ENCODE peak calls at places on chromosome 22, in five cellular contexts. One of them, this sample, is unnamed.

GRCh38 chr22:42203609-42204008 is 66.8 kb downstream of the TCF20 start:
- DNase-seq in mesendoderm: peak; percentile 53
- DNase-seq in H9: no peak
- DNase-seq in neuronal stem cell: no peak
- DNase-seq in IMR-90: no peak
- DNase-seq in this sample: no peak

GRCh38 chr22:27676545-27677188 is 124.9 kb downstream of the MN1 start:
- DNase-seq in IMR-90: no peak
- DNase-seq in neuronal stem cell: no peak
- DNase-seq in mesendoderm: no peak
- DNase-seq in H9: no peak
- DNase-seq in this sample: no peak

GRCh38 chr22:26658671-26659478 is 1.5 kb downstream of the MIAT start:
- DNase-seq in neuronal stem cell: peak; percentile 72
- DNase-seq in mesendoderm: peak; percentile 99
- DNase-seq in IMR-90: peak; percentile 97
- DNase-seq in H9: peak; percentile 96
- DNase-seq in this sample: no peak

GRCh38 chr22:50048066-50048765 is 9.9 kb downstream of the TTLL8 start:
- DNase-seq in IMR-90: no peak
- DNase-seq in neuronal stem cell: no peak
- DNase-seq in mesendoderm: no peak
- DNase-seq in H9: no peak
- DNase-seq in this sample: no peak

GRCh38 chr22:31556627-31557203 is 60.4 kb downstream of the SFI1 start:
- DNase-seq in H9: no peak
- DNase-seq in IMR-90: peak; percentile 46
- DNase-seq in neuronal stem cell: peak; percentile 9
- DNase-seq in mesendoderm: peak; percentile 41
- DNase-seq in this sample: no peak

GRCh38 chr22:50315289-50316113 is 8.1 kb upstream of the PLXNB2 start:
- DNase-seq in IMR-90: no peak
- DNase-seq in neuronal stem cell: no peak
- DNase-seq in H9: no peak
- DNase-seq in mesendoderm: no peak
- DNase-seq in this sample: no peak

GRCh38 chr22:42974223-42974622 is 40.7 kb downstream of the PACSIN2 start:
- DNase-seq in neuronal stem cell: no peak
- DNase-seq in mesendoderm: no peak
- DNase-seq in H9: no peak
- DNase-seq in IMR-90: no peak
- DNase-seq in this sample: no peak

GRCh38 chr22:50684986-50685385 is 12.4 kb downstream of the SHANK3 start:
- DNase-seq in H9: no peak
- DNase-seq in IMR-90: peak; percentile 39
- DNase-seq in neuronal stem cell: no peak
- DNase-seq in mesendoderm: no peak
- DNase-seq in this sample: no peak

DNA sequence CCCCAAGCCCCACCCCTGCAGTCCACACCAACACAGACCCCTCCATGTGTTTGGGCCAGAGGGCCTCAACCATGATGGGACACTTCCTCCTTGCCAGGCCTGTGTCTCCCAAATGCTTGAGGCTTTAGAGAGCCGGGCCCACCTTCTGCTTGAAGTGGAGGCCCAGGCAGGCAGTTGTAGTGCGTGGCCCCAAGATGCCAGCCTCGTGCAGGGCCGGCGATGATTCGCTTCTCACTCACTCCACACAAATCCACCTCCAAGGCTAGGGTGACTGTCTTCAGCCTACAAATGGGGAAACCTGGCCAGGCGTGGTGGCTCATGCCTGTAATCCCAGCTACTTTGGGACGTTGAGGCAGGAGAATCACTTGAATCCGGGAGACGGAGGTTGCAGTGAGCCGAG is 5.7 kb downstream of the PRR5 start:
- DNase-seq in neuronal stem cell: no peak
- DNase-seq in mesendoderm: no peak
- DNase-seq in IMR-90: peak; percentile 70
- DNase-seq in H9: no peak
- DNase-seq in this sample: no peak
- H3K4me2 ChIP-seq in neuronal stem cell: no peak overlapping the region
- H3K4me2 ChIP-seq in mesendoderm: no peak overlapping the region
- H3K4me2 ChIP-seq in IMR-90: no peak overlapping the region
- H3K4me2 ChIP-seq in H9: no peak overlapping the region
- H3K4me2 ChIP-seq in this sample: no peak overlapping the region

GRCh38 chr22:37746366-37747089 is 49.7 kb downstream of the TRIOBP start:
- DNase-seq in H9: no peak
- DNase-seq in mesendoderm: peak; percentile 62
- DNase-seq in neuronal stem cell: peak; percentile 24
- DNase-seq in IMR-90: no peak
- DNase-seq in this sample: no peak
- H3K4ac ChIP-seq in H9: no peak overlapping the region
- H3K4ac ChIP-seq in mesendoderm: peak overlapping the region; percentile 91
- H3K4ac ChIP-seq in neuronal stem cell: peak overlapping the region; percentile 77
- H3K4ac ChIP-seq in IMR-90: peak overlapping the region; percentile 95
- H3K4ac ChIP-seq in this sample: peak overlapping the region; percentile 88

GRCh38 chr22:38072322-38073149 is 11.4 kb downstream of the SLC16A8 start:
- DNase-seq in neuronal stem cell: no peak
- DNase-seq in IMR-90: no peak
- DNase-seq in mesendoderm: no peak
- DNase-seq in H9: no peak
- DNase-seq in this sample: no peak
- H3K4me2 ChIP-seq in neuronal stem cell: no peak overlapping the region
- H3K4me2 ChIP-seq in IMR-90: no peak overlapping the region
- H3K4me2 ChIP-seq in mesendoderm: no peak overlapping the region
- H3K4me2 ChIP-seq in H9: no peak overlapping the region
- H3K4me2 ChIP-seq in this sample: no peak overlapping the region

DNA sequence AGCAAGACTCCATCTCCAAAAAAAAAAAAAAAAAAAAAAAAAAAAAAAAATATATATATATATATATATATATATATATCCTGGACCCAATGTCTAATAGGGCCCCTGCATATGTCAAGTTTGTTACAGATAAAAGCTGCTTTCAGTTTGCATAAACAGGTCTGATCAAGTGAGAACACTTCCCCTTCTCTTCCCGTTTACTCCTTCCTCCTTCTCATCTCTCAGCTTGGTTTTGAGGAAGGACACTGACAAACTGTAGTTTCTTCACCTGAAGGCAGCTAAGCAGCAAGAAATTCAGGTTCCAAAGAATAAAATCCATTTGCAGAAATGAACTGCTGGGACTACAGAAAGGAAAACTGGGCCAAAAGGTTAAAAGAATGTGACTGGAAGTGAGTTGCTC is 11.7 kb downstream of the THOC5 start:
- DNase-seq in mesendoderm: no peak
- DNase-seq in H9: no peak
- DNase-seq in neuronal stem cell: no peak
- DNase-seq in IMR-90: no peak
- DNase-seq in this sample: no peak
- H3K4ac ChIP-seq in mesendoderm: no peak overlapping the region
- H3K4ac ChIP-seq in H9: no peak overlapping the region
- H3K4ac ChIP-seq in neuronal stem cell: no peak overlapping the region
- H3K4ac ChIP-seq in IMR-90: no peak overlapping the region
- H3K4ac ChIP-seq in this sample: no peak overlapping the region

DNA sequence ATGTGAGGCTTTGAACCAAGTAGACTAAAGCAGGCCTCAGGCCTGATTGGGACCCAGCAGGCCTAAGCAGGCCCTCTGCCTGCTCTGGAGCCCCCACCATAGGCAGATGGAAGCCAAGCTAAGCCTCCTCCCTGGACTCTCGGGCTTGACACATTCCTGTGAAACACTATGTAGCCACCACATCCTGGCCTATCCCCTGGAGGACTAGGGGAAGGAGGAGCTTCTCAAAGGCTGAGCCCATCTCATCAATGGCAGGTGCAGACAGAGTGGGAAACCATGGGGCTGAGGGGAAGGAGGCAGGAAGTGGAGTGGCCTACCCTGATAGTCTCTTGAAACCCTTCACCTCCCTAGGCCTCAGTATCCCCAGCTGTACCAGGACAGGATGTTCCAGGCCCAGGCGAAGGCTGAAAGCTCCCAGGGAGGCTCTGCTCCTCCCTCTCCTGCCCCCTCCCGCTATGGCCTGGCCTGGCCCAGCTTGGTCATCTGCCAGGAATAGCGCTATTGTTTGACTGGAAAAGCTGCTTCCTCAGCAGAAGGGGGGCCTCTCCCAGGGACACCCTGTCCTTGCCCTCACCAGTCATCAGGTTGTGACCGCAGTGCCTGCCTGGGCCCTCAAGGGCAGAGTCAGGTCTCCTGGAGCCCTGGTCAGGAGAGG is 1.5 kb upstream of the CASTOR1 start:
- DNase-seq in neuronal stem cell: peak; percentile 20
- DNase-seq in H9: no peak
- DNase-seq in IMR-90: peak; percentile 48
- DNase-seq in mesendoderm: peak; percentile 86
- DNase-seq in this sample: peak; percentile 70
- H3K4me2 ChIP-seq in neuronal stem cell: no peak overlapping the region
- H3K4me2 ChIP-seq in H9: no peak overlapping the region
- H3K4me2 ChIP-seq in IMR-90: no peak overlapping the region
- H3K4me2 ChIP-seq in mesendoderm: no peak overlapping the region
- H3K4me2 ChIP-seq in this sample: no peak overlapping the region

GRCh38 chr22:17493384-17493981 is 69.8 kb upstream of the SLC25A18 start:
- DNase-seq in neuronal stem cell: no peak
- DNase-seq in H9: no peak
- DNase-seq in IMR-90: no peak
- DNase-seq in mesendoderm: peak; percentile 81
- DNase-seq in this sample: peak; percentile 4
- H3K4ac ChIP-seq in neuronal stem cell: no peak overlapping the region
- H3K4ac ChIP-seq in H9: no peak overlapping the region
- H3K4ac ChIP-seq in IMR-90: no peak overlapping the region
- H3K4ac ChIP-seq in mesendoderm: no peak overlapping the region
- H3K4ac ChIP-seq in this sample: no peak overlapping the region

GRCh38 chr22:40432167-40432566 is 61.8 kb downstream of the SGSM3 start:
- DNase-seq in mesendoderm: no peak
- DNase-seq in neuronal stem cell: no peak
- DNase-seq in H9: no peak
- DNase-seq in IMR-90: no peak
- DNase-seq in this sample: peak; percentile 37

GRCh38 chr22:40434101-40434500 is 63.7 kb downstream of the SGSM3 start:
- DNase-seq in IMR-90: peak; percentile 28
- DNase-seq in neuronal stem cell: no peak
- DNase-seq in mesendoderm: no peak
- DNase-seq in H9: no peak
- DNase-seq in this sample: no peak

GRCh38 chr22:40432625-40433024 is 62.2 kb downstream of the SGSM3 start:
- DNase-seq in IMR-90: no peak
- DNase-seq in H9: no peak
- DNase-seq in neuronal stem cell: no peak
- DNase-seq in mesendoderm: no peak
- DNase-seq in this sample: no peak

GRCh38 chr22:40436460-40437431 is 66.4 kb downstream of the SGSM3 start:
- DNase-seq in IMR-90: peak; percentile 74
- DNase-seq in mesendoderm: peak; percentile 71
- DNase-seq in neuronal stem cell: peak; percentile 50
- DNase-seq in H9: no peak
- DNase-seq in this sample: no peak

DNA sequence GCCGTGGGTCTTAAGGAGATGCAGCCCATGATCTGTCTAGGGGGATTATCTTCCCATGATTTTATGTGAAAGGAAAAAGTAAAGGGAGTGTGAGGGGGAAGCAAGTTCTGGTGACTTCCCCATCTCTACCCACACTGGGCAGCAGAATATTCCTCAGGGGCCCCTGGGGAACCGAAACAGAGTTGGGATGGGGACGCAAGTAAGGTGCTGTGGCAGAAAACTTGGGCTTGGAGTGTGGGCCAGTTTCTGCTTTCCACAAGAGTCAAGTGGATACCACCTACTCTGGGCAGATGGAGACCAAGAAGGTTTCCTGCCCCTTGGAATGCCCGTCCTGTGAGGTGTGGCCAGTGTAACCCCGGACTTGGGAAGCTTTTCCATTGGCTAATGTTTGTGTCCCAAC is 64.4 kb downstream of the SGSM3 start:
- DNase-seq in mesendoderm: no peak
- DNase-seq in H9: no peak
- DNase-seq in IMR-90: no peak
- DNase-seq in neuronal stem cell: no peak
- DNase-seq in this sample: no peak
- H3K4me2 ChIP-seq in mesendoderm: no peak overlapping the region
- H3K4me2 ChIP-seq in H9: no peak overlapping the region
- H3K4me2 ChIP-seq in IMR-90: no peak overlapping the region
- H3K4me2 ChIP-seq in neuronal stem cell: no peak overlapping the region
- H3K4me2 ChIP-seq in this sample: no peak overlapping the region

GRCh38 chr22:20080776-20081654 is 974 bp downstream of the DGCR8 start:
- DNase-seq in IMR-90: peak; percentile 67
- DNase-seq in neuronal stem cell: peak; percentile 45
- DNase-seq in mesendoderm: peak; percentile 82
- DNase-seq in H9: peak; percentile 56
- DNase-seq in this sample: peak; percentile 66
- H3K4ac ChIP-seq in IMR-90: peak overlapping the region; percentile 97
- H3K4ac ChIP-seq in neuronal stem cell: no peak overlapping the region
- H3K4ac ChIP-seq in mesendoderm: peak overlapping the region; percentile 97
- H3K4ac ChIP-seq in H9: peak overlapping the region; percentile 19
- H3K4ac ChIP-seq in this sample: peak overlapping the region; percentile 93